ENCODE peak calls at places on chromosomes 5 and 9, in seven cellular contexts. P is stomach, Y is upper lobe of left lung, A is uterus, F is spleen, Q is Peyer's patch, W is transverse colon. J is an unnamed sample.

GRCh38 chr5:123283031-123283430 is 140.2 kb downstream of the CEP120 start:
- DNase-seq in P (no peak), Y (no peak), F (no peak), Q (no peak), A (no peak), W (no peak), J (no peak)

GRCh38 chr9:93807166-93808013 is 147.8 kb downstream of the BARX1 start:
- DNase-seq in P (no peak), Y (peak), Q (peak), F (peak), W (no peak), A (no peak), J (no peak)

GRCh38 chr5:126354012-126354856 is 69.0 kb upstream of the GRAMD2B start:
- DNase-seq in W (no peak), A (no peak), F (no peak), Q (no peak), Y (no peak), P (no peak), J (no peak)

GRCh38 chr5:113682497-113683136 is 169.1 kb downstream of the YTHDC2 start:
- DNase-seq in F (no peak), Y (no peak), A (no peak), W (no peak), Q (no peak), P (no peak), J (no peak)

GRCh38 chr5:143923634-143924265 is 111.8 kb downstream of the HMHB1 start:
- DNase-seq in A (no peak), P (no peak), Q (no peak), Y (no peak), F (no peak), W (no peak), J (no peak)

GRCh38 chr5:69414885-69415583 is at the start of gene MARVELD2:
- DNase-seq in Q (peak), P (peak), W (peak), Y (peak), A (peak), F (peak), J (peak)

GRCh38 chr5:92513067-92513466 is 1068.0 kb downstream of the NR2F1-AS1 start:
- DNase-seq in A (no peak), Y (no peak), F (no peak), P (no peak), Q (no peak), W (no peak), J (no peak)

GRCh38 chr9:105832311-105832710 is 138.0 kb downstream of the TMEM38B start:
- DNase-seq in W (no peak), A (no peak), Y (no peak), P (no peak), Q (no peak), F (no peak), J (no peak)

GRCh38 chr5:3197699-3198098 is 397.9 kb upstream of the IRX1 start:
- DNase-seq in P (no peak), W (no peak), Q (no peak), Y (no peak), F (no peak), A (no peak), J (no peak)

GRCh38 chr5:142749321-142749720 is 20.9 kb upstream of the ARHGAP26 start:
- DNase-seq in P (no peak), F (no peak), Q (no peak), W (no peak), Y (no peak), A (no peak), J (no peak)

GRCh38 chr9:21730899-21731298 is 71.5 kb upstream of the MTAP start:
- DNase-seq in A (no peak), W (no peak), Q (no peak), F (no peak), P (no peak), Y (no peak), J (no peak)

GRCh38 chr5:172549708-172550095 is 91.4 kb upstream of the NEURL1B start:
- DNase-seq in P (no peak), Q (no peak), W (no peak), Y (peak), A (no peak), F (peak), J (no peak)

GRCh38 chr5:469752-470483 is 26.9 kb downstream of the EXOC3 start:
- DNase-seq in A (no peak), Q (peak), F (peak), Y (no peak), W (peak), P (no peak), J (peak)

GRCh38 chr5:44987026-44987425 is 178.3 kb downstream of the MRPS30 start:
- DNase-seq in F (no peak), Y (no peak), Q (no peak), W (no peak), A (no peak), P (no peak), J (no peak)

DNA sequence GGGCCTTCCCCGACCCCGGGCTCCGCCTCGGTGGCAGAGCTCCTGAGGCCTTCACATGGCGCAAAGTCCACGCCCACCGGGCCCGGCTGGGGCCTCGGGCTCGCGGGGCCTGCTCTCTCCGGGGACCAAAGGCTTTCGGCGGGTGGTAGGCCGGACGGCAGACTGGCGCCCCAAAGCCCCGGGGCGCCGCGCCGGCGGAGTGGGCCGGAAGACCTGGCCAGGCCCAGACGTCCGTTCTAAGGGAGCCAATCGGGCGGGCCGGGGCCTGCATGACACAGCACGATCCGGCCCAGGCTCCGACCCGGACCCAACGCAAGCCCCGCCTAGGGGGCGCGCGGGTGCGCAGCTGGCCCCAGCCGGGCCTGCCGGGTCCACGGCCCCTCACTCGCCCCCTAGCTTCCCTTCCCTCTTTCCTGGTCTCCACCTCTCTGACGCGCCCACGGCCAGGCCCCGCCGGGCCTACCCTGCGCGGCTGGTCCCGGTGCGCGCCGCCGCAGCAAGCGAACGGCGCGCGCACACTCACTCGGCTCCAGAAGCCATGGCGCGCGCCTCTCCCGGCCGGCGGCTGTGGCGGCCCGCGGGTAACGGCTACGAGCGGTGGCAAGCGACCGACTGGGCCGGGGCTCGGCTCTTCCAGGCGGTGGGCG is 488 bp downstream of the VCP start:
- DNase-seq in Y (peak), A (peak), Q (peak), P (peak), W (peak), F (peak), J (peak)
- TF ChIP-seq POLR2A in Y (no peak), A (no peak), Q (no peak), P (no peak), W (no peak), F (peak), J (peak)

GRCh38 chr5:95272530-95272929 is 12.4 kb downstream of the MCTP1 start:
- DNase-seq in W (no peak), F (no peak), Q (no peak), P (no peak), Y (no peak), A (no peak), J (no peak)
- TF ChIP-seq CTCF in W (no peak), F (no peak), Q (no peak), P (no peak), Y (no peak), A (no peak), J (no peak)

DNA sequence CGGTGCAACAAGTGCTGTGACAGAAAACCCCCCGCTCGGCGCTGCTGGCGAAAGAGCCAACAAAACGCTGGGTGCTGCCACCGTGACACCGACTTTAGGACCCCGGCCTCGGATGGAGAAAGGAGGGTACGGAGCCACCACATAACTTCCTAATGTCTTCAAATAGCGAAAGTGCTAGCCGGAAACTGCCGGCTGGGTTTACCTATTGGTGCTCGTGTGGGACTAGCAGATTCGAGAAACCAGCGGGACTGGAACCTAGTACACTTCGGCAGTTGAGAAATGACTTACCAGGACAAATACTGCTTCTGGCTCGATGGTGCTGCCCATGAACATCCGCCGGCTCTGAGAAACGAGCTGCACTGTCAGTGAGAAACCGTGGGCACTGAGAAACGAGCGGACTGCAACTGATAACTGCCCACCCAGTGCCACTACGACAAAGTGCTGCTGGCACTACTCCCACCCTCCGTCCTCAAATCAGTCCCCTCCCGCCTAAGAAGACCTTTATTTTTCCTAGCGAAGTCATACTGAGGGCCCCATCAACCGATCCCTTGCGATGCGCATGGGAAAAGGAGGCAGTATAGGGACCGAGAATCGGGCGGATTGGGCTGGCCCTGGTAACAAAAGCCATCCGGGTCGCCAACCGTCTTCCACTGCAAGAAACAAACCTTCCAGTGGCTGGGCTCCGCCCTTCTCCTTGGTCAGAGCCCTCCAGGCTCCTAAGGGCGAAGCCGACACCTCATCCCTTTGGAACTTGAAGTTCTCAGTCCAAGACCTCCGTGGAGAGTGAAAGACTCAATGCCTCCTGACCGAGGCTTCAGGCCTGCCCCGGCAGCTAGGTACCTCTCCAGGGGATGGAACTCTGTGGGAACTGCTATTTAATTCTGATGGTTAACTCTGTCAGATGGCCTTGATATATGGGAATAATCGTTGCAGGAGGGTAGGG is 27.0 kb upstream of the ANXA2R start:
- DNase-seq in W (peak), Q (peak), Y (no peak), P (peak), F (peak), A (peak), J (peak)
- TF ChIP-seq POLR2A in W (peak), Q (peak), Y (peak), P (no peak), F (peak), A (peak), J (no peak)

GRCh38 chr5:76014005-76014404 is 69.2 kb upstream of the SV2C start:
- DNase-seq in F (no peak), A (no peak), W (no peak), Y (no peak), P (no peak), Q (no peak), J (no peak)

GRCh38 chr5:76016258-76016657 is 66.9 kb upstream of the SV2C start:
- DNase-seq in A (no peak), W (no peak), F (no peak), Y (no peak), P (no peak), Q (no peak), J (no peak)
- TF ChIP-seq CTCF in A (no peak), W (no peak), F (no peak), Y (no peak), P (no peak), Q (no peak), J (no peak)

DNA sequence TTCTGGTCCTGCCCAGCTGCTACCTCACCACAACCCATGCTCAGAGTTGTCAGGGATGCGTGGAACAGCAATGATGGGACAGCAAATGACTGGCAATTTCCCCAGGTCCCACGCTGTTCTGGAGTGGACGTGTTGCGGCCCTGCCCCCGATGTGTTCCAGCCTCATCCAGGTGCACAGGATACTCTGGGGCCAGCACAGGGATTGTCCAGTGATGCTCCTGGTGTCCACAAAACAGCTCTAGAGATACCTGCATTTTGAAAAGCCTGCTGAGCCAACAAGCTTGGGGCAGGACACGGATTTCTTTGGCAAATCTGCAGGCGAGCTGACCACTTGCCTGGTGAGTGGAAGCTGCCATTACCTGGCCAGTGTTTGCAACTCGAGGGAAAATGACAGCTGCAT is 88.7 kb downstream of the ANKRD33B start:
- DNase-seq in P (peak), F (peak), A (no peak), W (no peak), Y (no peak), Q (no peak), J (no peak)
- TF ChIP-seq POLR2A in P (no peak), F (no peak), A (no peak), W (no peak), Y (no peak), Q (no peak), J (no peak)

GRCh38 chr5:97163360-97163764 is 19.7 kb downstream of the RIOK2 start:
- DNase-seq in A (no peak), F (no peak), Q (no peak), W (no peak), Y (no peak), P (no peak), J (no peak)
- TF ChIP-seq CTCF in A (peak), F (peak), Q (peak), W (peak), Y (no peak), P (peak), J (peak)

GRCh38 chr9:33163433-33164137 is 3.6 kb downstream of the B4GALT1 start:
- DNase-seq in F (peak), Y (no peak), W (no peak), P (no peak), Q (no peak), A (no peak), J (no peak)

GRCh38 chr9:33162721-33163311 is 4.3 kb downstream of the B4GALT1 start:
- DNase-seq in F (no peak), W (peak), Q (no peak), A (peak), Y (no peak), P (peak), J (peak)

GRCh38 chr9:33166263-33167083 is 663 bp downstream of the B4GALT1 start:
- DNase-seq in P (peak), Y (no peak), A (no peak), Q (peak), F (no peak), W (peak), J (no peak)

GRCh38 chr9:33165263-33166151 is 1.6 kb downstream of the B4GALT1 start:
- DNase-seq in P (peak), W (peak), Y (no peak), A (peak), F (peak), Q (peak), J (no peak)

DNA sequence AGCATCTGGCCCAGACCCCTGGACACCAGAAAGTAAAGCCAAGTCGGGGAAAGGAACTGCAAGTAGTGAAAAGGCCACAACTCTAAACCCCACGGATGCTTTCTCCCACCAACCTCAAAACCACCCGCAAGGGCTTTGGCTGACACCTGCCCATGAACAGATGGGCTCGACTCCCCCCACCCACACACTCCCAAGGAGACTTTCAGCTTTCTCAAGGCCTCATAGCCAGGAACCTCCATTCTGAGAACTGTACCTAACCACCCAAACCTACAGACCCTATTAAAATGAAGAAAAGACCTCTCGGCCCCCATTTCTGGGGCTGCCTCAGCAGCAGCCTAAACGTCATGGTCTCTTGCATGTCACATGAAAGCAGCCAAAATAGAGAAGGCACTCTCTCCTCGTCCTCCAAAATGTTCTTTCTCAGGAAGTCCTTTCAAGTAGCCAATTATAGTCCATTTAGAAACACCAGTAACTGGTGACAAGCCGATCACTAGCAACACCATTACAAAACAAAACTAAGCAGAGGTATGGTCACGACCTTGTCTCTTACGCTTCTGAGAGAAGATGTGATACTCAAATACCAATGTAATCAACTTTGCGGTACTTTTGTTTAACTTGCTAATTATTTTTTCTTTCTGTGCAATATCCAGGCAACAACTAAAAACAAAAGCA is 2.9 kb downstream of the B4GALT1 start:
- DNase-seq in A (no peak), Q (no peak), P (no peak), W (peak), Y (no peak), F (no peak), J (no peak)
- TF ChIP-seq POLR2A in A (no peak), Q (no peak), P (no peak), W (peak), Y (peak), F (peak), J (no peak)

DNA sequence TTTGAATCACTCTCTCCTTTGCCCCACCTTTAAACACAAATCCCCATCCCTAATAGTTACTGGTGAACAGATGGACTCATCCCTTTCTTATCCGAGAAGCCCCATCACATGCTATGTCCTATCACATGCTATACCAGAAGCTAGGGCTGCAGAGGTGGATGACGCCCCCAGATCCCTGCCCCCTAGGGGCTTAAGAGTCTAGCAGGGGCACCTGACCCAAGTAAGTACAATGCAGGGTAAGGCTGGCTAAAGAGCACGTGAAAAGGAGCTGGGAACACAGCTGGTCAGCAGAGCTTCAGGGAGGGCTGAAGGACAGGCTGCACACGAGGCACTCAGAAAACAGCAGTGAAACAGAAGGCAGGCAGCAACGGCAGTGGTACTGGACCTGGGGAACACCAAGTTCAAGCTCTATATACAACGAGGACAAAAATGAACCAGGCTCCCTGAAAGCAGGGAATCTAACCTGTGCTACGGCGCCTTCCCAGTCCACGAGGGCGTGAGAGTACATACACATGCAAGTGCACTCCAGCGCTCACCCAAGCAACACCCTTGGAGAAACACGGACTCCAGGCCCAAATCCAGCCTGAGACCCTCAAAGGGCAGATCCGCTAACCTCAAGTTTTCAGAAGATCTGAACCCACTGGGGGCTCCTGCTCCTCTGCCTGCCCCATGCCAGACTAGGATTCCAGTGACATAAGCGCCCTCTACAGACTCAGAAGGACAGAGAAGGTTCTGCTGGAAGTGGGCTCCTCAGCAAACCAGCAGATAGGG is 57.5 kb downstream of the PSMB7 start:
- DNase-seq in Y (no peak), A (no peak), P (peak), W (no peak), F (no peak), Q (no peak), J (no peak)
- TF ChIP-seq CTCF in Y (no peak), A (no peak), P (no peak), W (no peak), F (no peak), Q (no peak), J (no peak)

DNA sequence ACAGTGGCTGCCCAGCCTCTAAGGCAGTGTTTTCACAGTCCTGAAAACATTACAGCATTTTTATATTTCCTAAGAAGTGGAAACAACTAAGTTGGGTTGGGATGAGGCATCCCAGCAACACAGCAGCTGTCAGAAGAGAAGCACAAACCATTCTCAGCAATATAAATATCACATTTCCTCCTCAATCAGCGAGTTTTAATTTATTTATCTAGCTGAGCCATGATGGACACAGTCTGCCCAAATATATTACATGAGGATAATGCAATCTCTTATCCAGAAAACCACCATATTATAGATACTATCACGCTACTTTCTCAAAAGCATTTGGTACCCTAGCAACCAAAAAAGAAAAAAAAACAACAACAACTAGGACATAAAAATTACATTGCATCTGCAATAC is 158.5 kb downstream of the FSTL4 start:
- DNase-seq in A (no peak), W (no peak), F (no peak), Q (no peak), Y (no peak), P (no peak), J (no peak)
- TF ChIP-seq POLR2A in A (no peak), W (no peak), F (no peak), Q (no peak), Y (no peak), P (no peak), J (no peak)

DNA sequence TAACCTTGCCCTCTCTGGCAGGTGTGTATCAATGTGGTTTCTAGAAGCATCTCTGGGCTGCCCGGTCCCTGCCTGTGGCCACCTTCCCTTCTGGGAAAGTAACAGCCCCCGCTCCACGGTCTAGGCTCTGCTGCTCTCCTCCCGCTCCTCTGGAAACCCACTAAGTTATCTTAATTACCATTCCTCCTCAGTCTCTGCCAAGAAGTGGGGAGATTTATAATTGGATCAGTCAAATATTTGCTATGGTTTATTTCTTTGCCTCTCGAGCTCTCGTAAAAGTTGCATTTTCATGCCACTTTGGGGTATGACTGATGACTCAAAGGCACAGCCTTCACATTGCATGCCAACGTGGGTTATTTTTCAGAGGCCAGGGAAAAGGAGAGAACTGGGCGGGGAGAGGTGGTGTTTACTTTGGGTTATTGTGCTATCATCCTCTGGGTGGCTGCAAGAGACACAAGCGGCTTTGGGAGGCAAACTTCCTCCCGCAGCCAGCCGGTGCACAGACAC is 205.3 kb upstream of the WWC1 start:
- DNase-seq in Q (no peak), W (peak), F (no peak), Y (no peak), A (peak), P (no peak), J (no peak)
- TF ChIP-seq CTCF in Q (peak), W (peak), F (no peak), Y (no peak), A (no peak), P (no peak), J (no peak)

J was measured in heart left ventricle.